ENCODE peak calls at places on chromosomes 7 and 10, in seven cellular contexts. L is mesenchymal stem cell; W is GM12878; N is naive thymus-derived CD4-positive, alpha-beta T cell; D is transverse colon; K is A673; V is body of pancreas. J is an unnamed sample.

GRCh38 chr10:97016728-97017473 is 168.9 kb downstream of the SLIT1 start:
- DNase-seq in V (no peak), N (no peak), L (no peak), K (no peak), W (peak), D (no peak), J (no peak)

GRCh38 chr7:76011437-76011836 is 17.0 kb upstream of the TMEM120A start:
- DNase-seq in N (no peak), V (no peak), L (peak), K (no peak), D (no peak), W (no peak), J (peak)

GRCh38 chr10:104040862-104041789 is 44.6 kb downstream of the COL17A1 start:
- DNase-seq in N (no peak), D (no peak), W (no peak), K (no peak), V (no peak), L (no peak), J (no peak)

GRCh38 chr10:71533936-71534335 is 137.2 kb downstream of the CDH23 start:
- DNase-seq in V (no peak), N (no peak), W (no peak), K (no peak), D (no peak), L (no peak), J (no peak)

GRCh38 chr7:105707381-105707780 is 126.1 kb upstream of the EFCAB10 start:
- DNase-seq in W (no peak), N (no peak), D (no peak), L (no peak), K (no peak), V (no peak), J (no peak)

GRCh38 chr10:87691515-87692070 is 31.9 kb downstream of the PAPSS2 start:
- DNase-seq in K (no peak), N (no peak), D (no peak), V (no peak), W (no peak), L (no peak), J (no peak)

GRCh38 chr7:71775648-71776047 is 636.5 kb downstream of the CALN1 start:
- DNase-seq in W (no peak), K (no peak), D (no peak), V (no peak), L (no peak), N (no peak), J (no peak)

GRCh38 chr7:33909755-33910154 is 4.4 kb downstream of the BMPER start:
- DNase-seq in V (no peak), N (no peak), W (no peak), L (no peak), D (no peak), K (no peak), J (no peak)

GRCh38 chr7:28174901-28175661 is 5.5 kb downstream of the JAZF1 start:
- DNase-seq in D (no peak), L (no peak), W (no peak), V (no peak), K (no peak), N (no peak), J (no peak)

GRCh38 chr7:139118803-139119485 is 9.4 kb upstream of the ZC3HAV1 start:
- DNase-seq in N (peak), V (no peak), D (peak), W (peak), K (no peak), L (peak), J (no peak)

GRCh38 chr7:80767655-80768054 is 129.2 kb downstream of the CD36 start:
- DNase-seq in K (no peak), W (no peak), D (no peak), V (no peak), L (no peak), N (no peak), J (no peak)

GRCh38 chr10:88931548-88931947 is 21.0 kb downstream of the ACTA2 start:
- DNase-seq in W (no peak), K (no peak), D (no peak), L (peak), V (no peak), N (no peak), J (no peak)

GRCh38 chr10:122665946-122666345 is 33.7 kb downstream of the C10orf120 start:
- DNase-seq in D (no peak), V (no peak), L (no peak), W (no peak), K (no peak), N (no peak), J (no peak)

GRCh38 chr7:148963583-148964509 is 64.5 kb downstream of the PDIA4 start:
- DNase-seq in D (peak), K (no peak), N (no peak), L (no peak), V (peak), W (no peak), J (no peak)

GRCh38 chr10:119316729-119317097 is 109.3 kb downstream of the GRK5 start:
- DNase-seq in D (no peak), N (no peak), L (peak), W (no peak), V (no peak), K (peak), J (peak)

GRCh38 chr7:81812514-81813472 is 42.9 kb upstream of the HGF start:
- DNase-seq in V (no peak), W (no peak), N (no peak), L (no peak), D (no peak), K (no peak), J (no peak)

GRCh38 chr10:102815790-102816549 is 21.2 kb downstream of the CYP17A1 start:
- DNase-seq in W (no peak), D (peak), V (no peak), K (no peak), L (peak), N (no peak), J (peak)

GRCh38 chr7:45035371-45035770 is 35.4 kb downstream of the CCM2 start:
- DNase-seq in K (no peak), D (no peak), W (no peak), N (no peak), V (no peak), L (no peak), J (no peak)

GRCh38 chr7:45035909-45036308 is 35.9 kb downstream of the CCM2 start:
- DNase-seq in W (no peak), K (no peak), V (no peak), N (no peak), L (no peak), D (no peak), J (no peak)

GRCh38 chr7:45037876-45038275 is 37.9 kb downstream of the CCM2 start:
- DNase-seq in V (no peak), W (no peak), L (no peak), N (no peak), K (no peak), D (no peak), J (no peak)

GRCh38 chr7:45036317-45036716 is 36.3 kb downstream of the CCM2 start:
- DNase-seq in V (no peak), N (no peak), L (no peak), W (no peak), K (no peak), D (no peak), J (no peak)

GRCh38 chr7:45036801-45037200 is 36.8 kb downstream of the CCM2 start:
- DNase-seq in K (no peak), W (no peak), L (no peak), D (no peak), N (no peak), V (no peak), J (no peak)
- H3K27ac ChIP-seq in K (no peak), W (no peak), L (no peak), D (no peak), N (peak), V (no peak), J (no peak)

GRCh38 chr7:156274557-156274956 is 366.0 kb upstream of the RNF32 start:
- DNase-seq in N (no peak), D (no peak), W (no peak), L (no peak), V (no peak), K (no peak), J (no peak)
- H3K27ac ChIP-seq in N (no peak), D (no peak), W (no peak), L (no peak), V (no peak), K (no peak), J (no peak)

GRCh38 chr10:614341-614664 is 75.2 kb downstream of the DIP2C start:
- DNase-seq in V (no peak), L (no peak), N (no peak), W (no peak), D (no peak), K (no peak), J (no peak)
- H3K27ac ChIP-seq in V (peak), L (no peak), N (no peak), W (no peak), D (peak), K (no peak), J (no peak)

DNA sequence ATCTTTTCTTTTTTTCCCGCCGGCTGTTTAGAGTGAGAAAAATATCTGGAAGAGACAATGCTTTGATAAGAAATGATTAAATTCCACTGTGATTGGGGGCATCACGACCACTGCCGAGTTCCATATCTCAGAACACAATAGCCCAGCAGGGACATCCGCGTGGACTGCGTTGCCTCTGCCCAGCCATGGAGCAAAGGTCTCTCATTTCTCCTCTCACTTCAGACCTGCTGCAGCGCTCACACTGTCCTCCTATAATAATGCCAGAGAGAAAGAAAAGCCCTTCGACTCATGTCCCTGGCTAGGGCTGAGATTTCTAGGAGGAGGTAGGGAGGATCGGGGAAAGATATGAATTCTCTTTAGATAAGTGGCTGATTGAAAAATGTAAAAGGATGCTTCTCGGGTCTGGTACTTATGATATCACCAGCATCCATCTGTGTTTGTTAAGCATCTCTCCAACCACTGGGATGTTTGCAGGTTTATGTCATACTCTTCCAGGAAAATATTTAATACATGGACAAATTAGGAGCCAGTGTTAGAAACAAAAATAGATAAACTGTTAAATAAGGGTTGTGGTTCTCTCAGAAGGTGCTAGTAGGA is 472.9 kb upstream of the AKR1E2 start:
- DNase-seq in K (no peak), N (no peak), L (peak), V (no peak), W (no peak), D (no peak), J (no peak)
- H3K27ac ChIP-seq in K (no peak), N (no peak), L (peak), V (no peak), W (no peak), D (peak), J (no peak)

DNA sequence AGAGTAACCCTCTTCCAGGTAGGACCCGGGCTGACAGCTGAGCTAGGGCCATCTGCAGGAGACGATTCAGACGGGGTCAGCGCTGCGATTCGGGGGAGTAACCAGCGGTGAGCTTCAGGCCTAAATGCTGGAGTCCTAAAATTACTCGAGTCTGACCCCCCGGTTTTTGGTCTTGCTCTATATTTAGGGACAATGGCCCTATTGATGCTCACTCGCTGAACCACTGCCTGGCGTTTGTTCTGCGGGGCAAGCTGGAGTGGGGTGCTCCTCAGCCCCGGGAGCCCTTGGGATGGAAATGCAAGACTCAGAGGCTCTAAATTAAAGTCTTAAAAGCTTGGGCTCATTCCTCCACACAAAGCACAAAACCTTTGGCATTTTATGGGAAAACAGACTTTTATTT is 120.0 kb downstream of the PRKAG2 start:
- DNase-seq in L (no peak), D (no peak), V (no peak), N (no peak), W (no peak), K (no peak), J (no peak)
- H3K27ac ChIP-seq in L (peak), D (peak), V (no peak), N (peak), W (no peak), K (no peak), J (peak)

GRCh38 chr7:50309130-50309478 is 4.6 kb downstream of the IKZF1 start:
- DNase-seq in W (no peak), L (no peak), V (no peak), D (no peak), K (no peak), N (no peak), J (no peak)

GRCh38 chr7:50308301-50309129 is 4.0 kb downstream of the IKZF1 start:
- DNase-seq in K (no peak), D (no peak), W (no peak), V (no peak), L (no peak), N (peak), J (no peak)

GRCh38 chr7:50309736-50310135 is 5.2 kb downstream of the IKZF1 start:
- DNase-seq in K (no peak), W (no peak), D (no peak), V (no peak), N (peak), L (no peak), J (no peak)

GRCh38 chr7:50312176-50312575 is 7.7 kb downstream of the IKZF1 start:
- DNase-seq in D (no peak), L (no peak), V (no peak), N (no peak), K (no peak), W (no peak), J (no peak)

DNA sequence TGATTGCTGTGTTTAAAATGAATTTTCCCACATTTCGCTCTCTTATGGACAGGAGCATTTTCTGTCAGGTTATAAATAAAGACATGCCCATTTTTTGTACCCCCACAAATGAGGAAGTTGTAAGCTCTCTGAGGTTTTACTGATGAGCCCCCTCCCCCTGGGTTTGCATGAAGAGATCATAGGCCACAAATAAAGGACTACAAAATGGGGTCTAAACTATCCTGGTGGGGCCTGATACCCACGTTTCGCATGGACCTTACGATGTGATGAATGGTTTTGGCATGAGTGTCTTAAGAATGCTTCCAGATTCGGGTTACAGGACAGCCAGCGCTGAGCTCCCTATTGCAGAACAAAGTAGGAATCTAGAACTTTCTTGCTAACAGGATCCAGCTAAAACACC is 5.8 kb downstream of the IKZF1 start:
- DNase-seq in N (no peak), D (no peak), V (no peak), L (no peak), K (no peak), W (no peak), J (no peak)
- H3K27ac ChIP-seq in N (peak), D (peak), V (no peak), L (no peak), K (no peak), W (peak), J (no peak)

J was measured in AG04450.